ENCODE peak calls at places on chromosomes 3 and 15, in five cellular contexts. One of them, this sample, is unnamed. For H3K9me3 and H3K27me3, the result is how much of the 10 kb centered on the place peaks cover.

GRCh38 chr3:107222927-107223326 is 154.3 kb upstream of the CCDC54 start:
- DNase-seq in SJSA1: no peak
- DNase-seq in naive thymus-derived CD4-positive, alpha-beta T cell: no peak
- DNase-seq in K562: no peak
- DNase-seq in cardiac muscle cell: peak
- DNase-seq in this sample: no peak

GRCh38 chr3:108477511-108478147 is 32.8 kb downstream of the MYH15 start:
- DNase-seq in SJSA1: peak
- DNase-seq in naive thymus-derived CD4-positive, alpha-beta T cell: peak
- DNase-seq in K562: peak
- DNase-seq in cardiac muscle cell: peak
- DNase-seq in this sample: peak

GRCh38 chr15:56168394-56168793 is 75.3 kb downstream of the RFX7 start:
- DNase-seq in SJSA1: no peak
- DNase-seq in naive thymus-derived CD4-positive, alpha-beta T cell: no peak
- DNase-seq in K562: no peak
- DNase-seq in cardiac muscle cell: peak
- DNase-seq in this sample: no peak

GRCh38 chr3:97927699-97928098 is 44.5 kb downstream of the RIOX2 start:
- DNase-seq in SJSA1: no peak
- DNase-seq in naive thymus-derived CD4-positive, alpha-beta T cell: no peak
- DNase-seq in K562: no peak
- DNase-seq in cardiac muscle cell: no peak
- DNase-seq in this sample: no peak

GRCh38 chr15:40079456-40079855 is 29.2 kb downstream of the BMF start:
- DNase-seq in SJSA1: no peak
- DNase-seq in naive thymus-derived CD4-positive, alpha-beta T cell: no peak
- DNase-seq in K562: no peak
- DNase-seq in cardiac muscle cell: no peak
- DNase-seq in this sample: no peak

GRCh38 chr3:183252973-183253363 is at the start of gene B3GNT5:
- DNase-seq in SJSA1: no peak
- DNase-seq in naive thymus-derived CD4-positive, alpha-beta T cell: peak
- DNase-seq in K562: peak
- DNase-seq in cardiac muscle cell: peak
- DNase-seq in this sample: peak

GRCh38 chr3:189262746-189263145 is 91.0 kb downstream of the TPRG1 start:
- DNase-seq in SJSA1: no peak
- DNase-seq in naive thymus-derived CD4-positive, alpha-beta T cell: no peak
- DNase-seq in K562: no peak
- DNase-seq in cardiac muscle cell: no peak
- DNase-seq in this sample: no peak

GRCh38 chr3:190076601-190077444 is 43.9 kb downstream of the P3H2 start:
- DNase-seq in SJSA1: peak
- DNase-seq in naive thymus-derived CD4-positive, alpha-beta T cell: no peak
- DNase-seq in K562: no peak
- DNase-seq in cardiac muscle cell: peak
- DNase-seq in this sample: no peak

GRCh38 chr3:171936231-171936841 is 93.2 kb downstream of the TMEM212 start:
- DNase-seq in SJSA1: no peak
- DNase-seq in naive thymus-derived CD4-positive, alpha-beta T cell: no peak
- DNase-seq in K562: no peak
- DNase-seq in cardiac muscle cell: peak
- DNase-seq in this sample: no peak

GRCh38 chr15:39856357-39856756 is 63.7 kb downstream of the GPR176 start:
- DNase-seq in SJSA1: no peak
- DNase-seq in naive thymus-derived CD4-positive, alpha-beta T cell: no peak
- DNase-seq in K562: no peak
- DNase-seq in cardiac muscle cell: no peak
- DNase-seq in this sample: no peak

GRCh38 chr15:33293619-33294309 is 17.0 kb upstream of the RYR3 start:
- DNase-seq in SJSA1: no peak
- DNase-seq in naive thymus-derived CD4-positive, alpha-beta T cell: no peak
- DNase-seq in K562: no peak
- DNase-seq in cardiac muscle cell: peak
- DNase-seq in this sample: no peak

GRCh38 chr15:100899601-100900000 is 19.6 kb upstream of the LRRK1 start:
- DNase-seq in SJSA1: no peak
- DNase-seq in naive thymus-derived CD4-positive, alpha-beta T cell: no peak
- DNase-seq in K562: no peak
- DNase-seq in cardiac muscle cell: no peak
- DNase-seq in this sample: no peak

DNA sequence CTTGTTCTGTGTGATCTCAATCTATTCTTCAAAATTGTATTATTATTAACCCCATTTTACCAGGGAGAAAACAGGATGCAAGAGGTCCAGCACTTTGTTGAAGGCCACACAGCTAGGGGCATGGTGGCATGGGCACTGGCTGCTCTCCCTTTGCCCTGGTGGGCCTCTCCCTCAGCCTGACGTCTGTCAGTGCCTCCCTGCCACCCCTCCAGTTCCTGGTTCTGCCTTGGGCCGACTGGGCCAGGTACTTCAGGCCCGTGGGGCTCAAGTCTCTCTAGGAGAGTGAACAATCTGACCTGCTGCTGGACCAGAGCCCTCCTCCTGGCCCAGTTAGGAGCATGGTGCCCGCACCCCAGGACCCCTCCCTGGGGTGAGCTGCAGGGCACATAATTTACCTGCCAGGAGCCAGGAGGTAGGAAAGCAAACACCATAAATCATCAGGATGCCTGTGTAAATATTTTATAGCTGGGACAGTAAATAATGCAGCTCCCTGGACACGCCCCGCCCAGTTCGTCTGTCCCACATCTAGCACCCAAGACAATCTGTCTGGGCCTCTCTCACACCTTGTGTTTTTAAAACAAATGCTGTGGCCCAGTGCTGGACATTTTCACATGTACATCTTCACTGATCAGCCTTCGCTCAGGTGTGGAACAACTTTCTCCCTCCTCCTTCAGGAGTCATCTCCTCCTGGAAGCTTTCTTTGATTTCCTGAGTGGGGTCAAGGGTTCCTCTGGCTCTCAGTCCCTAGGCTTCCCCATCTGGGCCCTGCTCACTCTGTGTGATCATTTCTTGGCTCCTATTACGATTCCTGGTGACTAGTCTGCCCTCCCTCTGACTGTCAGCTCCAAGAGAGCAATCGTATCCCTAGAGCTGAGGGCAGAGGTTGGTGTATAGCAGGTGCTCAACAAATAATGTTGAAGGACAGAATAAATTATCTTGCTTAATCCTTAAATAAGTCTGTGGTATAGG is 15.2 kb upstream of the RFT1 start:
- DNase-seq in SJSA1: no peak
- DNase-seq in naive thymus-derived CD4-positive, alpha-beta T cell: no peak
- DNase-seq in K562: no peak
- DNase-seq in cardiac muscle cell: no peak
- DNase-seq in this sample: no peak
- H3K4me3 ChIP-seq in SJSA1: no peak
- H3K4me3 ChIP-seq in naive thymus-derived CD4-positive, alpha-beta T cell: no peak
- H3K4me3 ChIP-seq in K562: no peak
- H3K4me3 ChIP-seq in cardiac muscle cell: no peak
- H3K4me3 ChIP-seq in this sample: no peak

DNA sequence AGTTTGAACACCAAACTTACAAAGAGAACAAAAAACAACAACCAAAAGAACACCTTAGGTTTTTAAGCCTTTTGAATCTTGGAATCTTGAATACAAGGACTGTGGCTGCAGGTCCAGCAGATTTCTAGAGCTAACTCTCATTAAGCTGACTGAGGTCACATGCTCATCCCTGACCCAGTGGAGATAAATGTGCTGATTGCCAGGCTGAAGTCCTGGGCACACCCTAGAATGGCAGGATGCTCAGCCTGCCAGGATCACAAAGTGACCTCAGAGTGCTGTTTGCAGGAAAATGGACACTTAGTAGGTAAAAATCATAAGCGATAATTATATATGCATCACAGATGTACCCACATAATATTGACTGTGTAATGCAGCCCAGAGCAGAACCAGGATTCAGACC is 245.3 kb upstream of the NR2E3 start:
- DNase-seq in SJSA1: no peak
- DNase-seq in naive thymus-derived CD4-positive, alpha-beta T cell: no peak
- DNase-seq in K562: no peak
- DNase-seq in cardiac muscle cell: no peak
- DNase-seq in this sample: no peak
- H3K9me3 ChIP-seq in SJSA1: under half
- H3K9me3 ChIP-seq in naive thymus-derived CD4-positive, alpha-beta T cell: under half
- H3K9me3 ChIP-seq in K562: under half
- H3K9me3 ChIP-seq in cardiac muscle cell: under half
- H3K9me3 ChIP-seq in this sample: under half

DNA sequence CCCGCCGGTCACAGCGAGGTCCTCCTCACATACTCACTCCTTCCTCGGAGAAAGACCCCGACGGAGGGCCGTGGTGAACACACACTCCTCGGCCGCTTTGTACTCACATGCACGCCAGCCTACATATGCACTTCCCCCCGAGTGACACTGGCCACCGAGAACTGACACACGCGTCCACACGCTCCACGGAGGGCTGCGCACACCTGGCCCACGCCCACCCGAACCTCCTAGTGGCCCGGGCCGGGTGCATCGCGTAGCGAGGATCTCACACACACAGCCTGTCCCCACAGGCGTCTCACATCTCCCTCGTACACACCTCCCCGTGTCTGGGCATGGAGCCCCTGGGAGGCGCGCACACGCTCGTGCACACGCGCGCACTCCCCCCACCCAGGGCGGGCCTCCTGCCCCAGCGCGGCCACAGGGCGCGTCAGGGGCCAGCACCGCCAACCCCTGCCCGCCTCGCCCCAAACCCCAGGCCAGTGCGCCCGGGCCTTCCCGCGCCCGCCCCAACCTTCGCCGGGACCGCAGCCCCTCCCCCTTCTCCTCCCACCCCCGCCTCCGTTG is 392 bp upstream of the C3orf70 start:
- DNase-seq in SJSA1: no peak
- DNase-seq in naive thymus-derived CD4-positive, alpha-beta T cell: no peak
- DNase-seq in K562: no peak
- DNase-seq in cardiac muscle cell: no peak
- DNase-seq in this sample: no peak
- H3K27me3 ChIP-seq in SJSA1: half or more
- H3K27me3 ChIP-seq in naive thymus-derived CD4-positive, alpha-beta T cell: under half
- H3K27me3 ChIP-seq in K562: under half
- H3K27me3 ChIP-seq in cardiac muscle cell: half or more
- H3K27me3 ChIP-seq in this sample: under half

GRCh38 chr3:46298871-46299607 is 54.9 kb upstream of the CCR2 start:
- DNase-seq in SJSA1: no peak
- DNase-seq in naive thymus-derived CD4-positive, alpha-beta T cell: no peak
- DNase-seq in K562: no peak
- DNase-seq in cardiac muscle cell: no peak
- DNase-seq in this sample: no peak
- H3K4me3 ChIP-seq in SJSA1: no peak
- H3K4me3 ChIP-seq in naive thymus-derived CD4-positive, alpha-beta T cell: no peak
- H3K4me3 ChIP-seq in K562: no peak
- H3K4me3 ChIP-seq in cardiac muscle cell: no peak
- H3K4me3 ChIP-seq in this sample: no peak

GRCh38 chr15:22229971-22230815 is 149.9 kb downstream of the OR4M2 start:
- DNase-seq in SJSA1: no peak
- DNase-seq in naive thymus-derived CD4-positive, alpha-beta T cell: no peak
- DNase-seq in K562: no peak
- DNase-seq in cardiac muscle cell: no peak
- DNase-seq in this sample: no peak
- H3K9me3 ChIP-seq in SJSA1: under half
- H3K9me3 ChIP-seq in naive thymus-derived CD4-positive, alpha-beta T cell: under half
- H3K9me3 ChIP-seq in K562: under half
- H3K9me3 ChIP-seq in cardiac muscle cell: under half
- H3K9me3 ChIP-seq in this sample: under half

This sample was measured in CD4-positive, alpha-beta memory T cell.